ENCODE peak calls at places on chromosomes 12 and 14, in ten cellular contexts. J, Y, P, X, A, R, F, N, V and S are unnamed samples.

GRCh38 chr14:54699087-54699530 is 132.2 kb downstream of the SAMD4A start:
- DNase-seq in A (peak), P (no peak), Y (no peak), V (peak), N (no peak), J (no peak), F (no peak), R (no peak), X (no peak), S (no peak)

GRCh38 chr12:121799175-121799841 is 4.5 kb upstream of the SETD1B start:
- DNase-seq in F (peak), N (no peak), J (peak), P (peak), A (peak), V (peak), X (peak), Y (peak), R (peak), S (peak)

GRCh38 chr12:43428088-43428600 is 123.9 kb downstream of the ADAMTS20 start:
- DNase-seq in V (no peak), F (peak), A (no peak), J (no peak), Y (no peak), X (no peak), N (no peak), P (no peak), R (no peak), S (no peak)

GRCh38 chr12:86719381-86719780 is 463.2 kb upstream of the MGAT4C start:
- DNase-seq in V (peak), Y (no peak), R (no peak), X (no peak), P (peak), N (no peak), F (no peak), J (no peak), A (no peak), S (no peak)

GRCh38 chr12:50200507-50201273 is 33.5 kb upstream of the CERS5 start:
- DNase-seq in V (peak), P (no peak), N (no peak), A (no peak), J (no peak), Y (no peak), R (no peak), F (no peak), X (no peak), S (no peak)

GRCh38 chr12:95529693-95530225 is 21.5 kb downstream of the USP44 start:
- DNase-seq in Y (no peak), V (no peak), A (no peak), F (no peak), X (no peak), P (no peak), N (no peak), R (no peak), J (no peak), S (no peak)

GRCh38 chr12:28536088-28536487 is 345.8 kb downstream of the CCDC91 start:
- DNase-seq in J (no peak), N (peak), Y (no peak), V (peak), F (no peak), X (peak), A (no peak), P (peak), R (no peak), S (no peak)

GRCh38 chr14:29126361-29126760 is 359.8 kb downstream of the FOXG1 start:
- DNase-seq in R (no peak), Y (no peak), V (no peak), J (no peak), F (no peak), A (no peak), X (no peak), P (no peak), N (no peak), S (no peak)

GRCh38 chr14:33271891-33272290 is 333.2 kb downstream of the NPAS3 start:
- DNase-seq in Y (no peak), N (no peak), V (peak), J (no peak), R (no peak), A (no peak), P (no peak), F (no peak), X (no peak), S (no peak)

GRCh38 chr12:109582636-109583035 is 9.0 kb downstream of the MVK start:
- DNase-seq in R (no peak), X (no peak), V (no peak), F (no peak), A (peak), P (peak), Y (no peak), N (no peak), J (no peak), S (peak)
- TF ChIP-seq CTCF in R (no peak), X (no peak), V (no peak), F (no peak), A (no peak), P (peak), Y (no peak), N (no peak), J (no peak), S (no peak)

GRCh38 chr14:57845802-57846531 is 19.9 kb downstream of the SLC35F4 start:
- DNase-seq in Y (no peak), J (no peak), F (no peak), R (no peak), P (no peak), X (no peak), N (no peak), V (peak), A (no peak), S (no peak)
- TF ChIP-seq CTCF in Y (no peak), J (no peak), F (no peak), R (no peak), P (no peak), X (no peak), N (no peak), V (no peak), A (no peak), S (no peak)

DNA sequence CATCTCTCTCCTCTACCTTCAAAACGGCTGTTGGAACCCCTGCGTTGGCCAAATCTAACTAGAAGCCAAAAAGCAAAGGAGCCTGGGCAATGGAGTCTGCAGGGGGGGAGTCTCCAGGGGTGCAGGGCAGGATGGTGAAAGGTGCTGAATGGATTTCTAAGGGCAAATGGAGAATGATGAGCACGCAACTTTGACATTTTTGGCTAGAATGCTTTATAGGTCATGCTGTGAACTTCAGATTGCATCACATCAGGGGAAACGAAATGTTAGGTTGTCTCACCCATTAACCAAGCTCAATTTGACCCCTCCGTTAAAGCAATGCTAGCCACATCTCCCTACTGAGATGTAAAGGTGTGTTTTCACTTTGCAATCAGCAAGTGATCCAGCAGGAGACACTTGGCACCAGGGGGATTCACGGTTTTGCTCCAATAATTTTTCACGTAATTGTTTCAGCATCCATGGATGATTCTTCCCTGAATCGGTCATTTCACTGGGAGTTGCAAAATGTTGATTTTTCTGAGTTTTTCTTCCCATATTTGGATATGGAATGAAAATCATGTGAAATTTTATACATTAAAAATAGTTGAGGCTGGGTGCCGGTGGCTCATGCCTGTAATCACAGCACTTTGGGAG is 78.0 kb upstream of the MDM1 start:
- DNase-seq in F (no peak), V (no peak), P (no peak), J (no peak), A (no peak), Y (no peak), X (no peak), R (no peak), N (no peak), S (no peak)
- TF ChIP-seq CTCF in F (no peak), V (no peak), P (no peak), J (no peak), A (no peak), Y (no peak), X (no peak), R (no peak), N (no peak), S (no peak)

GRCh38 chr12:106284294-106285105 is 18.0 kb upstream of the TCP11L2 start:
- DNase-seq in Y (no peak), J (no peak), R (no peak), V (peak), N (no peak), F (no peak), A (no peak), X (no peak), P (no peak), S (no peak)

GRCh38 chr12:106280101-106280500 is 22.4 kb upstream of the TCP11L2 start:
- DNase-seq in N (no peak), J (no peak), X (no peak), V (no peak), F (no peak), Y (no peak), R (no peak), A (no peak), P (no peak), S (no peak)

GRCh38 chr12:106281056-106281782 is 21.3 kb upstream of the TCP11L2 start:
- DNase-seq in N (no peak), X (no peak), R (no peak), F (no peak), J (no peak), P (no peak), A (no peak), V (no peak), Y (no peak), S (no peak)

GRCh38 chr12:106285993-106286392 is 16.5 kb upstream of the TCP11L2 start:
- DNase-seq in P (no peak), V (peak), R (no peak), F (no peak), Y (no peak), X (no peak), N (no peak), J (no peak), A (no peak), S (no peak)

GRCh38 chr12:106282457-106283097 is 20.0 kb upstream of the TCP11L2 start:
- DNase-seq in A (peak), P (peak), N (no peak), R (peak), F (peak), J (peak), V (peak), Y (no peak), X (peak), S (peak)
- TF ChIP-seq CTCF in A (peak), P (peak), N (peak), R (peak), F (peak), J (peak), V (peak), Y (peak), X (peak), S (peak)

GRCh38 chr14:90959344-90959743 is 101.1 kb downstream of the RPS6KA5 start:
- DNase-seq in X (no peak), J (no peak), P (peak), Y (no peak), A (no peak), V (no peak), N (no peak), F (no peak), R (no peak), S (no peak)
- TF ChIP-seq CTCF in X (no peak), J (no peak), P (no peak), Y (no peak), A (no peak), V (no peak), N (no peak), F (no peak), R (no peak), S (no peak)

GRCh38 chr12:111638576-111638975 is 39.5 kb upstream of the ATXN2 start:
- DNase-seq in P (no peak), R (no peak), A (no peak), X (no peak), F (no peak), V (peak), J (no peak), N (no peak), Y (no peak), S (no peak)

GRCh38 chr12:111640498-111640897 is 41.4 kb upstream of the ATXN2 start:
- DNase-seq in Y (no peak), J (no peak), V (no peak), N (no peak), P (no peak), A (no peak), X (no peak), R (no peak), F (no peak), S (no peak)

GRCh38 chr12:111643428-111643826 is 42.3 kb downstream of the BRAP start:
- DNase-seq in F (peak), N (no peak), R (no peak), V (peak), X (no peak), A (no peak), J (peak), P (no peak), Y (no peak), S (no peak)

GRCh38 chr12:111645433-111645832 is 40.3 kb downstream of the BRAP start:
- DNase-seq in N (no peak), P (no peak), Y (no peak), J (no peak), R (no peak), A (no peak), F (no peak), X (no peak), V (peak), S (peak)

DNA sequence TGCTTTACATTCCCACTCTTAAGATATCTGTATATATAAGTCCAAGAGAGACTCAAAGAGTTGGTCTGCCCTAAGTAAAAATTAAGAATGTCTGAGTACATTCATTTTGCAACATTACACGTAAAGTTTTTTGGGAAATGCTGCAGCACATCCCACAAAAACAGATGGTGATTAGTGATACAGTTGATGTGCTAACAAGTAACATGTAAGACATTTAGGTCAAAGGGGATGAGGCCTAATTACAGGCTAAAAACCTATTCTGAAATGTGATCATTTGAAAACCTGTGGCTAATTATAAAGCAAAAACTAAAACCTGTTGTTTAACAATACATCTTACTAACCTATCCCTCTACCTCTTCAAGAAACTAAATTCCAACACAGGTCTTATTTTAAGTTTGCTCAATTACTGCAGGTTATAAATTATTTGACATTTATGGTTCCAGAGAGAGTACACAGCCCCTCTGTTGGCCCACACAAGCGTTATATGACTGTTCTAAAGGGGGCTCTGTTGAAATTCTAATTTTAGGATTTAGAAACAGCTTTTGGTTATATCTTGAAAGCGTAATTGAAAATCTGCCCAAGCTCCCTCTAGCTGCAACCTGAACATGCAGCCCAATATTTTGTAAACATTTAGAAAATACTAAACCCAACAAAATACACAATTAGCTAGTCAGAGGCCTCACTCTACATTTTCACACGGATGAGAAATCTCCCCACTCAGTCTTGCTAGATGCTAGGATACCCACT is 42.9 kb downstream of the BRAP start:
- DNase-seq in F (no peak), J (no peak), A (no peak), Y (no peak), R (no peak), X (no peak), N (no peak), P (no peak), V (no peak), S (no peak)
- TF ChIP-seq CTCF in F (no peak), J (no peak), A (no peak), Y (no peak), R (no peak), X (no peak), N (peak), P (no peak), V (peak), S (no peak)

DNA sequence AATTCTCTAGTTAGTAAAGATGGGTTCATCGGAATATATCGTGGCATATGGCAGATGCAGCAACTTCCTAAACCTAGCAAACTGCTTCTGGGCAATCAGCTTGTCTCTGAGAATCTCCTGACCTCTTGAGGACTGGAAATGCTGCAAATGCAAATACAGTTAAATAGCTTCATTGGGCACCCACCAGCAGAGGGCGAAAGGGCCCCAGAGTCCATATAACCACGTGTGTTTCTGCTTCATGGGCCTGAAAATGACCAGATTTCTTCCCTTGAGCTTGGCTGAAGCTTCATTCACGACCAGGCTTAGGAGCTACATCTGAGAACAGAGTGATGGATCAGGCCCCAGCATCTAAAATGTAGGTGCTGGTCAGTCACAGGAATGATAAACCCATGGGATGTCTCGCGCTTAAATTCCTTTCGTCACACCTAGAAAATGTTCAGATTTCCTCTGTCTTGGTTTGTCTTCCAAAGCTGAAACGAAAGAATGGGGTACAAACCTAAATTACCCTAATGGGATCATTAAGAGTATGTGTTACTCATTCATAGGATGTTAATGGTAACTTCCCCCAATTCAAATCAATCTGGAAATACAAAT is 1482.5 kb upstream of the TMEM132C start:
- DNase-seq in P (peak), V (peak), N (no peak), J (no peak), A (peak), F (peak), Y (no peak), R (no peak), X (peak), S (peak)
- TF ChIP-seq CTCF in P (peak), V (no peak), N (peak), J (no peak), A (peak), F (peak), Y (no peak), R (peak), X (peak), S (peak)

DNA sequence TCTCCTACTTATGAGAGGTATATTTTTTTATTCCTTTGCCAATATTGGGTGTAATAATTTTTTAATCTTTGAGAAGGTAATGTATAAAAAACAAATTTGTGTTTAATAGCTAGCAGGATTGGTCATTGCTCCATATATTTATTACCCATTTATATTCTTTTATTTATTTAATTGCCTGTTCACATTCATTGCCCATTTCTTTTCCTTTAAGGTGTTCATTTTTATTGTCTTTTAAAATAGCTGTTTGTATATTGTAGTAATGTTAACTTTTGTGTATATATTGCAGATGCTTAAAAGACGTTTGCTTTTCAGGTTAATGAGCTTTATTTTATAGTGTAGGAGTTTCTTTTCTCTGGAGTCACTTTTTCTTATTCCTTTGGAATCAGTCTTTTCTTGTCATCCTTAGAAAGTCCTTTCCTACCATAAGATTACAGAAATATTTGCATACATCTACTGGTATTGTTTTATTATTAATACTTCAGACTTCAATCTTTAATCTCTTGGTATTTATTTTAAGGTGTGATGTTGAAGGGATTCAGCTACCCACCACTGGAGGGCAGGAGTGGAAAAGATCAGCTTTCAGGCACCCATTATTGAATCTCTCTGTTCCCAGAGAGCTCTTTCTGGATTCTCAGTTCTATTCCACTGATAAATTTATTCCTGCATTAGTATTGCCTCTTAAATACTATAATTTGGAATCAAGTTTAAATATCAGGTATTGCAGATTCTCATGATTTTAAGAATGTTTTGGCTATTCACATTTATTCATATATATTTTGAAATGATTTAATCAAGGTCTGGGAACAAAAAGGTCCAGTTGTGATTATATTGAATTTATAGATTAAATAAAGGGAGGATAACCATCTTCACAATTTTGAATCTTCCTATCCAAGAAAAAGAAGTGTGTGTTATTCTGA is 17.3 kb downstream of the PPM1A start:
- DNase-seq in Y (no peak), A (no peak), V (no peak), P (peak), R (no peak), X (peak), N (no peak), J (no peak), F (peak), S (peak)
- TF ChIP-seq CTCF in Y (no peak), A (peak), V (peak), P (peak), R (no peak), X (peak), N (peak), J (no peak), F (no peak), S (peak)

GRCh38 chr14:100076133-100076532 is 10.9 kb downstream of the EVL start:
- DNase-seq in N (no peak), A (no peak), F (no peak), X (no peak), P (peak), J (no peak), Y (no peak), R (peak), V (no peak), S (no peak)

GRCh38 chr14:100071545-100071944 is 6.3 kb downstream of the EVL start:
- DNase-seq in J (no peak), N (no peak), X (no peak), R (no peak), Y (no peak), P (no peak), A (no peak), F (no peak), V (no peak), S (no peak)

GRCh38 chr14:100070310-100070709 is 5.1 kb downstream of the EVL start:
- DNase-seq in Y (no peak), V (no peak), A (no peak), N (no peak), X (no peak), F (no peak), P (no peak), R (no peak), J (no peak), S (no peak)

GRCh38 chr14:100074431-100075100 is 9.3 kb downstream of the EVL start:
- DNase-seq in N (no peak), V (no peak), P (no peak), R (no peak), Y (no peak), F (no peak), X (no peak), A (no peak), J (no peak), S (no peak)

GRCh38 chr14:100072783-100073346 is 7.6 kb downstream of the EVL start:
- DNase-seq in A (no peak), R (peak), X (no peak), J (no peak), P (peak), Y (no peak), F (no peak), N (no peak), V (no peak), S (no peak)
- TF ChIP-seq CTCF in A (no peak), R (peak), X (no peak), J (no peak), P (peak), Y (no peak), F (peak), N (no peak), V (no peak), S (no peak)

GRCh38 chr14:52695481-52696091 is at the start of gene ERO1A:
- DNase-seq in P (peak), F (peak), J (peak), Y (peak), A (peak), V (peak), X (peak), N (peak), R (peak), S (peak)
- TF ChIP-seq CTCF in P (peak), F (no peak), J (no peak), Y (no peak), A (no peak), V (no peak), X (no peak), N (no peak), R (no peak), S (no peak)